ENCODE peak calls at places on chromosome 22, in seven cellular contexts. One of them, this sample, is unnamed.

GRCh38 chr22:36873614-36874308 is 13.0 kb downstream of the NCF4 start:
- DNase-seq in stimulated activated CD4-positive, alpha-beta T cell treated with anti-CD3 and anti-CD28 coated beads, Interleukin-1b, Interleukin-23, amount 100 ng/mL, for 24 hours: no peak
- DNase-seq in AG20443: peak; percentile 85
- DNase-seq in RPMI7951: peak; percentile 74
- DNase-seq in memory B cell: no peak
- DNase-seq in NB4: peak; percentile 66
- DNase-seq in neuronal stem cell: no peak
- DNase-seq in this sample: peak; percentile 44

GRCh38 chr22:35839811-35840739 is 122.4 kb downstream of the APOL5 start:
- DNase-seq in stimulated activated CD4-positive, alpha-beta T cell treated with anti-CD3 and anti-CD28 coated beads, Interleukin-1b, Interleukin-23, amount 100 ng/mL, for 24 hours: no peak
- DNase-seq in AG20443: peak; percentile 94
- DNase-seq in RPMI7951: peak; percentile 97
- DNase-seq in memory B cell: no peak
- DNase-seq in NB4: peak; percentile 8
- DNase-seq in neuronal stem cell: peak; percentile 85
- DNase-seq in this sample: peak; percentile 87

GRCh38 chr22:23591203-23591791 is 11.2 kb upstream of the IGLL1 start:
- DNase-seq in stimulated activated CD4-positive, alpha-beta T cell treated with anti-CD3 and anti-CD28 coated beads, Interleukin-1b, Interleukin-23, amount 100 ng/mL, for 24 hours: peak; percentile 11
- DNase-seq in AG20443: peak; percentile 84
- DNase-seq in RPMI7951: peak; percentile 33
- DNase-seq in memory B cell: peak; percentile 69
- DNase-seq in NB4: peak; percentile 73
- DNase-seq in neuronal stem cell: peak; percentile 60
- DNase-seq in this sample: peak; percentile 87

GRCh38 chr22:46081831-46082210 is 68.5 kb upstream of the PPARA start:
- DNase-seq in stimulated activated CD4-positive, alpha-beta T cell treated with anti-CD3 and anti-CD28 coated beads, Interleukin-1b, Interleukin-23, amount 100 ng/mL, for 24 hours: no peak
- DNase-seq in AG20443: no peak
- DNase-seq in RPMI7951: no peak
- DNase-seq in memory B cell: no peak
- DNase-seq in NB4: no peak
- DNase-seq in neuronal stem cell: no peak
- DNase-seq in this sample: no peak

GRCh38 chr22:39240841-39241631 is 3.7 kb downstream of the PDGFB start:
- DNase-seq in stimulated activated CD4-positive, alpha-beta T cell treated with anti-CD3 and anti-CD28 coated beads, Interleukin-1b, Interleukin-23, amount 100 ng/mL, for 24 hours: no peak
- DNase-seq in AG20443: no peak
- DNase-seq in RPMI7951: peak; percentile 24
- DNase-seq in memory B cell: no peak
- DNase-seq in NB4: no peak
- DNase-seq in neuronal stem cell: no peak
- DNase-seq in this sample: peak; percentile 61

GRCh38 chr22:23187201-23187600 is 6.9 kb downstream of the BCR start:
- DNase-seq in stimulated activated CD4-positive, alpha-beta T cell treated with anti-CD3 and anti-CD28 coated beads, Interleukin-1b, Interleukin-23, amount 100 ng/mL, for 24 hours: no peak
- DNase-seq in AG20443: no peak
- DNase-seq in RPMI7951: no peak
- DNase-seq in memory B cell: no peak
- DNase-seq in NB4: no peak
- DNase-seq in neuronal stem cell: no peak
- DNase-seq in this sample: no peak

GRCh38 chr22:37058917-37059701 is 7.6 kb downstream of the KCTD17 start:
- DNase-seq in stimulated activated CD4-positive, alpha-beta T cell treated with anti-CD3 and anti-CD28 coated beads, Interleukin-1b, Interleukin-23, amount 100 ng/mL, for 24 hours: no peak
- DNase-seq in AG20443: no peak
- DNase-seq in RPMI7951: no peak
- DNase-seq in memory B cell: no peak
- DNase-seq in NB4: no peak
- DNase-seq in neuronal stem cell: no peak
- DNase-seq in this sample: no peak

GRCh38 chr22:45878901-45879551 is 97.9 kb downstream of the WNT7B start:
- DNase-seq in stimulated activated CD4-positive, alpha-beta T cell treated with anti-CD3 and anti-CD28 coated beads, Interleukin-1b, Interleukin-23, amount 100 ng/mL, for 24 hours: no peak
- DNase-seq in AG20443: no peak
- DNase-seq in RPMI7951: no peak
- DNase-seq in memory B cell: no peak
- DNase-seq in NB4: no peak
- DNase-seq in neuronal stem cell: no peak
- DNase-seq in this sample: peak; percentile 63

GRCh38 chr22:27906241-27906640 is 12.8 kb downstream of the PITPNB start:
- DNase-seq in stimulated activated CD4-positive, alpha-beta T cell treated with anti-CD3 and anti-CD28 coated beads, Interleukin-1b, Interleukin-23, amount 100 ng/mL, for 24 hours: no peak
- DNase-seq in AG20443: no peak
- DNase-seq in RPMI7951: no peak
- DNase-seq in memory B cell: no peak
- DNase-seq in NB4: no peak
- DNase-seq in neuronal stem cell: no peak
- DNase-seq in this sample: no peak

GRCh38 chr22:46726986-46727317 is 11.1 kb downstream of the CERK start:
- DNase-seq in stimulated activated CD4-positive, alpha-beta T cell treated with anti-CD3 and anti-CD28 coated beads, Interleukin-1b, Interleukin-23, amount 100 ng/mL, for 24 hours: no peak
- DNase-seq in AG20443: no peak
- DNase-seq in RPMI7951: no peak
- DNase-seq in memory B cell: no peak
- DNase-seq in NB4: no peak
- DNase-seq in neuronal stem cell: no peak
- DNase-seq in this sample: no peak

GRCh38 chr22:42945027-42945426 is 69.9 kb downstream of the PACSIN2 start:
- DNase-seq in stimulated activated CD4-positive, alpha-beta T cell treated with anti-CD3 and anti-CD28 coated beads, Interleukin-1b, Interleukin-23, amount 100 ng/mL, for 24 hours: no peak
- DNase-seq in AG20443: no peak
- DNase-seq in RPMI7951: no peak
- DNase-seq in memory B cell: no peak
- DNase-seq in NB4: no peak
- DNase-seq in neuronal stem cell: no peak
- DNase-seq in this sample: no peak

GRCh38 chr22:20956258-20957117 is 10.6 kb upstream of the AIFM3 start:
- DNase-seq in stimulated activated CD4-positive, alpha-beta T cell treated with anti-CD3 and anti-CD28 coated beads, Interleukin-1b, Interleukin-23, amount 100 ng/mL, for 24 hours: no peak
- DNase-seq in AG20443: no peak
- DNase-seq in RPMI7951: no peak
- DNase-seq in memory B cell: no peak
- DNase-seq in NB4: no peak
- DNase-seq in neuronal stem cell: no peak
- DNase-seq in this sample: no peak

GRCh38 chr22:40415531-40416266 is 45.3 kb downstream of the SGSM3 start:
- DNase-seq in stimulated activated CD4-positive, alpha-beta T cell treated with anti-CD3 and anti-CD28 coated beads, Interleukin-1b, Interleukin-23, amount 100 ng/mL, for 24 hours: no peak
- DNase-seq in AG20443: no peak
- DNase-seq in RPMI7951: no peak
- DNase-seq in memory B cell: no peak
- DNase-seq in NB4: peak; percentile 43
- DNase-seq in neuronal stem cell: no peak
- DNase-seq in this sample: no peak

GRCh38 chr22:37254206-37254866 is 10.3 kb upstream of the RAC2 start:
- DNase-seq in stimulated activated CD4-positive, alpha-beta T cell treated with anti-CD3 and anti-CD28 coated beads, Interleukin-1b, Interleukin-23, amount 100 ng/mL, for 24 hours: no peak
- DNase-seq in AG20443: no peak
- DNase-seq in RPMI7951: peak; percentile 69
- DNase-seq in memory B cell: no peak
- DNase-seq in NB4: no peak
- DNase-seq in neuronal stem cell: no peak
- DNase-seq in this sample: no peak

GRCh38 chr22:30822216-30823014 is 127.7 kb downstream of the OSBP2 start:
- DNase-seq in stimulated activated CD4-positive, alpha-beta T cell treated with anti-CD3 and anti-CD28 coated beads, Interleukin-1b, Interleukin-23, amount 100 ng/mL, for 24 hours: no peak
- DNase-seq in AG20443: peak; percentile 74
- DNase-seq in RPMI7951: no peak
- DNase-seq in memory B cell: no peak
- DNase-seq in NB4: no peak
- DNase-seq in neuronal stem cell: no peak
- DNase-seq in this sample: peak; percentile 69

GRCh38 chr22:20132686-20133246 is 1.2 kb downstream of the ZDHHC8 start:
- DNase-seq in stimulated activated CD4-positive, alpha-beta T cell treated with anti-CD3 and anti-CD28 coated beads, Interleukin-1b, Interleukin-23, amount 100 ng/mL, for 24 hours: no peak
- DNase-seq in AG20443: no peak
- DNase-seq in RPMI7951: no peak
- DNase-seq in memory B cell: no peak
- DNase-seq in NB4: no peak
- DNase-seq in neuronal stem cell: no peak
- DNase-seq in this sample: no peak

GRCh38 chr22:45629469-45630089 is 42.1 kb upstream of the ATXN10 start:
- DNase-seq in stimulated activated CD4-positive, alpha-beta T cell treated with anti-CD3 and anti-CD28 coated beads, Interleukin-1b, Interleukin-23, amount 100 ng/mL, for 24 hours: no peak
- DNase-seq in AG20443: no peak
- DNase-seq in RPMI7951: no peak
- DNase-seq in memory B cell: no peak
- DNase-seq in NB4: peak; percentile 30
- DNase-seq in neuronal stem cell: no peak
- DNase-seq in this sample: peak; percentile 40

GRCh38 chr22:45911601-45912271 is 65.2 kb downstream of the WNT7B start:
- DNase-seq in stimulated activated CD4-positive, alpha-beta T cell treated with anti-CD3 and anti-CD28 coated beads, Interleukin-1b, Interleukin-23, amount 100 ng/mL, for 24 hours: no peak
- DNase-seq in AG20443: peak; percentile 75
- DNase-seq in RPMI7951: peak; percentile 64
- DNase-seq in memory B cell: no peak
- DNase-seq in NB4: peak; percentile 81
- DNase-seq in neuronal stem cell: no peak
- DNase-seq in this sample: no peak

GRCh38 chr22:50082961-50083461 is 2.2 kb downstream of the MLC1 start:
- DNase-seq in stimulated activated CD4-positive, alpha-beta T cell treated with anti-CD3 and anti-CD28 coated beads, Interleukin-1b, Interleukin-23, amount 100 ng/mL, for 24 hours: no peak
- DNase-seq in AG20443: no peak
- DNase-seq in RPMI7951: no peak
- DNase-seq in memory B cell: no peak
- DNase-seq in NB4: peak; percentile 54
- DNase-seq in neuronal stem cell: no peak
- DNase-seq in this sample: no peak

GRCh38 chr22:46171940-46172339 is 21.6 kb downstream of the PPARA start:
- DNase-seq in stimulated activated CD4-positive, alpha-beta T cell treated with anti-CD3 and anti-CD28 coated beads, Interleukin-1b, Interleukin-23, amount 100 ng/mL, for 24 hours: no peak
- DNase-seq in AG20443: peak; percentile 69
- DNase-seq in RPMI7951: peak; percentile 81
- DNase-seq in memory B cell: no peak
- DNase-seq in NB4: no peak
- DNase-seq in neuronal stem cell: no peak
- DNase-seq in this sample: no peak

GRCh38 chr22:24894220-24894975 is 52.1 kb downstream of the LHFPL7 start:
- DNase-seq in stimulated activated CD4-positive, alpha-beta T cell treated with anti-CD3 and anti-CD28 coated beads, Interleukin-1b, Interleukin-23, amount 100 ng/mL, for 24 hours: no peak
- DNase-seq in AG20443: peak; percentile 89
- DNase-seq in RPMI7951: peak; percentile 95
- DNase-seq in memory B cell: no peak
- DNase-seq in NB4: peak; percentile 93
- DNase-seq in neuronal stem cell: no peak
- DNase-seq in this sample: no peak

GRCh38 chr22:27726726-27727449 is 74.7 kb downstream of the MN1 start:
- DNase-seq in stimulated activated CD4-positive, alpha-beta T cell treated with anti-CD3 and anti-CD28 coated beads, Interleukin-1b, Interleukin-23, amount 100 ng/mL, for 24 hours: no peak
- DNase-seq in AG20443: peak; percentile 94
- DNase-seq in RPMI7951: peak; percentile 94
- DNase-seq in memory B cell: no peak
- DNase-seq in NB4: peak; percentile 42
- DNase-seq in neuronal stem cell: no peak
- DNase-seq in this sample: no peak

GRCh38 chr22:20019661-20020532 is 1.0 kb upstream of the TANGO2 start:
- DNase-seq in stimulated activated CD4-positive, alpha-beta T cell treated with anti-CD3 and anti-CD28 coated beads, Interleukin-1b, Interleukin-23, amount 100 ng/mL, for 24 hours: no peak
- DNase-seq in AG20443: no peak
- DNase-seq in RPMI7951: no peak
- DNase-seq in memory B cell: no peak
- DNase-seq in NB4: no peak
- DNase-seq in neuronal stem cell: no peak
- DNase-seq in this sample: no peak

GRCh38 chr22:27146871-27147591 is 489.6 kb downstream of the MIAT start:
- DNase-seq in stimulated activated CD4-positive, alpha-beta T cell treated with anti-CD3 and anti-CD28 coated beads, Interleukin-1b, Interleukin-23, amount 100 ng/mL, for 24 hours: no peak
- DNase-seq in AG20443: no peak
- DNase-seq in RPMI7951: peak; percentile 88
- DNase-seq in memory B cell: no peak
- DNase-seq in NB4: no peak
- DNase-seq in neuronal stem cell: no peak
- DNase-seq in this sample: no peak

GRCh38 chr22:25775501-25775900 is 33.5 kb downstream of the MYO18B start:
- DNase-seq in stimulated activated CD4-positive, alpha-beta T cell treated with anti-CD3 and anti-CD28 coated beads, Interleukin-1b, Interleukin-23, amount 100 ng/mL, for 24 hours: no peak
- DNase-seq in AG20443: no peak
- DNase-seq in RPMI7951: peak; percentile 60
- DNase-seq in memory B cell: no peak
- DNase-seq in NB4: no peak
- DNase-seq in neuronal stem cell: peak; percentile 41
- DNase-seq in this sample: peak; percentile 75

GRCh38 chr22:50209893-50210292 is 9.1 kb downstream of the SELENOO start:
- DNase-seq in stimulated activated CD4-positive, alpha-beta T cell treated with anti-CD3 and anti-CD28 coated beads, Interleukin-1b, Interleukin-23, amount 100 ng/mL, for 24 hours: peak; percentile 58
- DNase-seq in AG20443: peak; percentile 88
- DNase-seq in RPMI7951: peak; percentile 53
- DNase-seq in memory B cell: peak; percentile 79
- DNase-seq in NB4: peak; percentile 68
- DNase-seq in neuronal stem cell: no peak
- DNase-seq in this sample: peak; percentile 65

GRCh38 chr22:50210378-50211139 is 9.7 kb downstream of the SELENOO start:
- DNase-seq in stimulated activated CD4-positive, alpha-beta T cell treated with anti-CD3 and anti-CD28 coated beads, Interleukin-1b, Interleukin-23, amount 100 ng/mL, for 24 hours: no peak
- DNase-seq in AG20443: no peak
- DNase-seq in RPMI7951: no peak
- DNase-seq in memory B cell: no peak
- DNase-seq in NB4: no peak
- DNase-seq in neuronal stem cell: no peak
- DNase-seq in this sample: no peak

GRCh38 chr22:44025171-44026065 is 1.3 kb downstream of the PARVB start:
- DNase-seq in stimulated activated CD4-positive, alpha-beta T cell treated with anti-CD3 and anti-CD28 coated beads, Interleukin-1b, Interleukin-23, amount 100 ng/mL, for 24 hours: no peak
- DNase-seq in AG20443: no peak
- DNase-seq in RPMI7951: peak; percentile 49
- DNase-seq in memory B cell: peak; percentile 77
- DNase-seq in NB4: peak; percentile 79
- DNase-seq in neuronal stem cell: no peak
- DNase-seq in this sample: no peak

GRCh38 chr22:47587861-47588582 is 825.6 kb downstream of the TBC1D22A start:
- DNase-seq in stimulated activated CD4-positive, alpha-beta T cell treated with anti-CD3 and anti-CD28 coated beads, Interleukin-1b, Interleukin-23, amount 100 ng/mL, for 24 hours: no peak
- DNase-seq in AG20443: no peak
- DNase-seq in RPMI7951: no peak
- DNase-seq in memory B cell: no peak
- DNase-seq in NB4: no peak
- DNase-seq in neuronal stem cell: no peak
- DNase-seq in this sample: no peak

GRCh38 chr22:27796118-27796517 is 5.4 kb downstream of the MN1 start:
- DNase-seq in stimulated activated CD4-positive, alpha-beta T cell treated with anti-CD3 and anti-CD28 coated beads, Interleukin-1b, Interleukin-23, amount 100 ng/mL, for 24 hours: no peak
- DNase-seq in AG20443: no peak
- DNase-seq in RPMI7951: no peak
- DNase-seq in memory B cell: no peak
- DNase-seq in NB4: no peak
- DNase-seq in neuronal stem cell: no peak
- DNase-seq in this sample: no peak

GRCh38 chr22:27630754-27631153 is 170.8 kb downstream of the MN1 start:
- DNase-seq in stimulated activated CD4-positive, alpha-beta T cell treated with anti-CD3 and anti-CD28 coated beads, Interleukin-1b, Interleukin-23, amount 100 ng/mL, for 24 hours: no peak
- DNase-seq in AG20443: no peak
- DNase-seq in RPMI7951: no peak
- DNase-seq in memory B cell: no peak
- DNase-seq in NB4: no peak
- DNase-seq in neuronal stem cell: no peak
- DNase-seq in this sample: no peak

GRCh38 chr22:48952256-48953102 is 875.2 kb downstream of the BRD1 start:
- DNase-seq in stimulated activated CD4-positive, alpha-beta T cell treated with anti-CD3 and anti-CD28 coated beads, Interleukin-1b, Interleukin-23, amount 100 ng/mL, for 24 hours: no peak
- DNase-seq in AG20443: peak; percentile 4
- DNase-seq in RPMI7951: no peak
- DNase-seq in memory B cell: peak; percentile 7
- DNase-seq in NB4: no peak
- DNase-seq in neuronal stem cell: no peak
- DNase-seq in this sample: no peak

GRCh38 chr22:41931701-41932269 is 5.2 kb upstream of the TNFRSF13C start:
- DNase-seq in stimulated activated CD4-positive, alpha-beta T cell treated with anti-CD3 and anti-CD28 coated beads, Interleukin-1b, Interleukin-23, amount 100 ng/mL, for 24 hours: no peak
- DNase-seq in AG20443: no peak
- DNase-seq in RPMI7951: no peak
- DNase-seq in memory B cell: peak; percentile 65
- DNase-seq in NB4: peak; percentile 60
- DNase-seq in neuronal stem cell: no peak
- DNase-seq in this sample: no peak